ENCODE peak calls at places on chromosome 22, in seven cellular contexts. I is adipocyte, P is bronchial epithelial cell, G is Peyer's patch, X is T follicular helper cell, J is GM12891, D is endothelial cell. K is an unnamed sample.

GRCh38 chr22:39212721-39213376 is 31.9 kb downstream of the PDGFB start:
- DNase-seq in I (no peak), P (peak; percentile 37), G (peak; percentile 27), X (no peak), J (no peak), D (no peak), K (no peak)

GRCh38 chr22:42066133-42066761 is 4.4 kb downstream of the NAGA start:
- DNase-seq in I (no peak), P (no peak), G (peak; percentile 39), X (no peak), J (no peak), D (no peak), K (no peak)

GRCh38 chr22:44860311-44860710 is 107.9 kb downstream of the ARHGAP8 start:
- DNase-seq in I (no peak), P (no peak), G (no peak), X (no peak), J (no peak), D (no peak), K (no peak)

GRCh38 chr22:20576445-20576816 is 69.0 kb downstream of the MED15 start:
- DNase-seq in I (no peak), P (no peak), G (no peak), X (no peak), J (no peak), D (no peak), K (no peak)

GRCh38 chr22:33866521-33866920 is 53.8 kb downstream of the LARGE1 start:
- DNase-seq in I (no peak), P (no peak), G (no peak), X (no peak), J (no peak), D (no peak), K (no peak)

GRCh38 chr22:20114506-20115475 is 1.1 kb upstream of the RANBP1 start:
- DNase-seq in I (no peak), P (no peak), G (no peak), X (no peak), J (no peak), D (no peak), K (no peak)

GRCh38 chr22:43711681-43712080 is 100.4 kb downstream of the EFCAB6 start:
- DNase-seq in I (no peak), P (no peak), G (no peak), X (no peak), J (no peak), D (no peak), K (no peak)

GRCh38 chr22:50141891-50142363 is 28.6 kb upstream of the PANX2 start:
- DNase-seq in I (no peak), P (no peak), G (no peak), X (no peak), J (no peak), D (peak; percentile 42), K (no peak)

GRCh38 chr22:50508897-50509296 is 873 bp downstream of the NCAPH2 start:
- DNase-seq in I (no peak), P (no peak), G (no peak), X (no peak), J (no peak), D (no peak), K (no peak)

GRCh38 chr22:19469421-19469820 is 9.6 kb downstream of the UFD1 start:
- DNase-seq in I (no peak), P (no peak), G (no peak), X (no peak), J (no peak), D (no peak), K (no peak)

GRCh38 chr22:44595841-44596341 is 97.9 kb upstream of the RTL6 start:
- DNase-seq in I (no peak), P (no peak), G (no peak), X (no peak), J (no peak), D (no peak), K (no peak)

GRCh38 chr22:23893957-23894709 is at the start of gene MIF:
- DNase-seq in I (peak; percentile 96), P (peak; percentile 86), G (peak; percentile 98), X (peak; percentile 87), J (peak; percentile 96), D (peak; percentile 99), K (peak; percentile 97)

GRCh38 chr22:33382427-33382826 is 324.2 kb upstream of the SYN3 start:
- DNase-seq in I (no peak), P (no peak), G (no peak), X (no peak), J (no peak), D (no peak), K (no peak)

GRCh38 chr22:43031617-43032016 is 16.7 kb upstream of the PACSIN2 start:
- DNase-seq in I (no peak), P (no peak), G (no peak), X (no peak), J (no peak), D (no peak), K (no peak)

GRCh38 chr22:21660904-21661303 is 4.9 kb upstream of the PPIL2 start:
- DNase-seq in I (no peak), P (no peak), G (no peak), X (no peak), J (no peak), D (no peak), K (no peak)

GRCh38 chr22:43263645-43264514 is 76.9 kb upstream of the TTLL12 start:
- DNase-seq in I (peak; percentile 59), P (peak; percentile 73), G (peak; percentile 88), X (peak; percentile 65), J (peak; percentile 77), D (no peak), K (peak; percentile 50)

GRCh38 chr22:33397381-33397907 is 339.3 kb upstream of the SYN3 start:
- DNase-seq in I (peak; percentile 4), P (peak; percentile 33), G (no peak), X (no peak), J (no peak), D (no peak), K (no peak)

GRCh38 chr22:39130892-39131855 is 21.3 kb downstream of the CBX7 start:
- DNase-seq in I (no peak), P (no peak), G (peak; percentile 49), X (no peak), J (no peak), D (no peak), K (no peak)

GRCh38 chr22:30245985-30246901 is at the start of gene LIF:
- DNase-seq in I (peak; percentile 81), P (peak; percentile 46), G (peak; percentile 70), X (peak; percentile 20), J (peak; percentile 77), D (no peak), K (peak; percentile 64)

GRCh38 chr22:16609548-16610261 is 17.1 kb upstream of the CCT8L2 start:
- DNase-seq in I (no peak), P (no peak), G (no peak), X (no peak), J (no peak), D (no peak), K (no peak)

GRCh38 chr22:24069721-24070120 is 58.6 kb downstream of the CABIN1 start:
- DNase-seq in I (no peak), P (no peak), G (peak; percentile 67), X (no peak), J (no peak), D (no peak), K (peak; percentile 40)

GRCh38 chr22:23786261-23786710 is 480 bp upstream of the SMARCB1 start:
- DNase-seq in I (no peak), P (no peak), G (no peak), X (no peak), J (no peak), D (no peak), K (no peak)

GRCh38 chr22:36510966-36511881 is 4.4 kb upstream of the FOXRED2 start:
- DNase-seq in I (peak; percentile 71), P (peak; percentile 48), G (peak; percentile 67), X (peak; percentile 12), J (no peak), D (peak; percentile 66), K (peak; percentile 52)